ENCODE peak calls at places on chromosomes 6 and 20, in eight cellular contexts. One of them, this sample, is unnamed.

GRCh38 chr6:149913542-149914240 is 9.2 kb downstream of the RAET1G start:
- DNase-seq in mammary epithelial cell: no peak
- DNase-seq in Peyer's patch: no peak
- DNase-seq in stomach: no peak
- DNase-seq in HCT116: no peak
- DNase-seq in endodermal cell: peak; percentile 20
- DNase-seq in lung: no peak
- DNase-seq in right atrium auricular region: no peak
- DNase-seq in this sample: no peak

GRCh38 chr6:20211037-20211940 is 980 bp downstream of the MBOAT1 start:
- DNase-seq in mammary epithelial cell: peak; percentile 85
- DNase-seq in Peyer's patch: peak; percentile 36
- DNase-seq in stomach: peak; percentile 44
- DNase-seq in HCT116: no peak
- DNase-seq in endodermal cell: peak; percentile 80
- DNase-seq in lung: no peak
- DNase-seq in right atrium auricular region: no peak
- DNase-seq in this sample: no peak

GRCh38 chr6:139262519-139263300 is 29.1 kb downstream of the TXLNB start:
- DNase-seq in mammary epithelial cell: peak; percentile 58
- DNase-seq in Peyer's patch: no peak
- DNase-seq in stomach: no peak
- DNase-seq in HCT116: no peak
- DNase-seq in endodermal cell: no peak
- DNase-seq in lung: no peak
- DNase-seq in right atrium auricular region: no peak
- DNase-seq in this sample: no peak

GRCh38 chr6:142900467-142900961 is 44.5 kb downstream of the HIVEP2 start:
- DNase-seq in mammary epithelial cell: no peak
- DNase-seq in Peyer's patch: no peak
- DNase-seq in stomach: no peak
- DNase-seq in HCT116: no peak
- DNase-seq in endodermal cell: no peak
- DNase-seq in lung: no peak
- DNase-seq in right atrium auricular region: no peak
- DNase-seq in this sample: no peak

GRCh38 chr20:1820137-1821074 is 74.8 kb upstream of the SIRPA start:
- DNase-seq in mammary epithelial cell: peak; percentile 77
- DNase-seq in Peyer's patch: no peak
- DNase-seq in stomach: no peak
- DNase-seq in HCT116: no peak
- DNase-seq in endodermal cell: no peak
- DNase-seq in lung: peak; percentile 49
- DNase-seq in right atrium auricular region: no peak
- DNase-seq in this sample: no peak

GRCh38 chr6:15299430-15300131 is 53.7 kb downstream of the JARID2 start:
- DNase-seq in mammary epithelial cell: no peak
- DNase-seq in Peyer's patch: peak; percentile 81
- DNase-seq in stomach: peak; percentile 31
- DNase-seq in HCT116: no peak
- DNase-seq in endodermal cell: no peak
- DNase-seq in lung: no peak
- DNase-seq in right atrium auricular region: peak; percentile 78
- DNase-seq in this sample: no peak

GRCh38 chr20:47392015-47392720 is 35.7 kb upstream of the ZMYND8 start:
- DNase-seq in mammary epithelial cell: peak; percentile 97
- DNase-seq in Peyer's patch: no peak
- DNase-seq in stomach: peak; percentile 31
- DNase-seq in HCT116: peak; percentile 81
- DNase-seq in endodermal cell: no peak
- DNase-seq in lung: peak; percentile 44
- DNase-seq in right atrium auricular region: peak; percentile 71
- DNase-seq in this sample: no peak

GRCh38 chr6:163585932-163586437 is 171.5 kb downstream of the QKI start:
- DNase-seq in mammary epithelial cell: peak; percentile 53
- DNase-seq in Peyer's patch: no peak
- DNase-seq in stomach: no peak
- DNase-seq in HCT116: peak; percentile 60
- DNase-seq in endodermal cell: no peak
- DNase-seq in lung: peak; percentile 66
- DNase-seq in right atrium auricular region: peak; percentile 88
- DNase-seq in this sample: no peak

GRCh38 chr20:51385941-51386530 is 156.5 kb downstream of the NFATC2 start:
- DNase-seq in mammary epithelial cell: peak; percentile 16
- DNase-seq in Peyer's patch: peak; percentile 51
- DNase-seq in stomach: no peak
- DNase-seq in HCT116: peak; percentile 24
- DNase-seq in endodermal cell: peak; percentile 84
- DNase-seq in lung: no peak
- DNase-seq in right atrium auricular region: no peak
- DNase-seq in this sample: no peak

GRCh38 chr6:26197736-26198625 is 110.8 kb downstream of the HFE start:
- DNase-seq in mammary epithelial cell: peak; percentile 45
- DNase-seq in Peyer's patch: peak; percentile 46
- DNase-seq in stomach: no peak
- DNase-seq in HCT116: peak; percentile 35
- DNase-seq in endodermal cell: peak; percentile 75
- DNase-seq in lung: no peak
- DNase-seq in right atrium auricular region: no peak
- DNase-seq in this sample: no peak

GRCh38 chr20:5513975-5514516 is 197.3 kb upstream of the PROKR2 start:
- DNase-seq in mammary epithelial cell: peak; percentile 40
- DNase-seq in Peyer's patch: no peak
- DNase-seq in stomach: no peak
- DNase-seq in HCT116: peak; percentile 68
- DNase-seq in endodermal cell: no peak
- DNase-seq in lung: no peak
- DNase-seq in right atrium auricular region: no peak
- DNase-seq in this sample: no peak

GRCh38 chr6:107491059-107491609 is 1.2 kb downstream of the SOBP start:
- DNase-seq in mammary epithelial cell: peak; percentile 9
- DNase-seq in Peyer's patch: no peak
- DNase-seq in stomach: peak; percentile 57
- DNase-seq in HCT116: no peak
- DNase-seq in endodermal cell: peak; percentile 85
- DNase-seq in lung: peak; percentile 38
- DNase-seq in right atrium auricular region: peak; percentile 78
- DNase-seq in this sample: no peak

GRCh38 chr20:62147125-62147524 is 3.6 kb downstream of the SS18L1 start:
- DNase-seq in mammary epithelial cell: no peak
- DNase-seq in Peyer's patch: no peak
- DNase-seq in stomach: no peak
- DNase-seq in HCT116: no peak
- DNase-seq in endodermal cell: no peak
- DNase-seq in lung: no peak
- DNase-seq in right atrium auricular region: no peak
- DNase-seq in this sample: no peak

DNA sequence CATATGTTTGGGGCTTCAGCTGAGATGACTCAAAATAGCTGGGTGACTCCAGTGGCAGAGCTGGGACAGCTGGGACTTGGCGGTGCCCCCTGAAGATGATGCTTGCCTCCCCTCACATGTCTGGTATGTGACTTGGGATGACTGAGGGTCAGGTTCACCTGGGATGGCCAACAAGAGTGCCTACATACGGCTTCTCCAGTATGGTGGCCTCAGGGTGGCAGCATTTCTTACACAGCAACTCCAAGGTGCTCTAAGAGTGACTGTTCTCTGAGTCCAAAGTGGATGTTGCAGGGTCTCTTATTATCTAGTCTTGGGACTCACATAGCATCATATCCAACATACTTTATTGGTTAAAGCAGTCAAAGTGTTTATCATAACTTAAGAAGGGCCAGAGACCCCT is 87.8 kb upstream of the CENPW start:
- DNase-seq in mammary epithelial cell: no peak
- DNase-seq in Peyer's patch: no peak
- DNase-seq in stomach: no peak
- DNase-seq in HCT116: no peak
- DNase-seq in endodermal cell: peak; percentile 74
- DNase-seq in lung: no peak
- DNase-seq in right atrium auricular region: no peak
- DNase-seq in this sample: no peak
- H3K27ac ChIP-seq in mammary epithelial cell: no peak overlapping the region
- H3K27ac ChIP-seq in Peyer's patch: no peak overlapping the region
- H3K27ac ChIP-seq in stomach: no peak overlapping the region
- H3K27ac ChIP-seq in HCT116: no peak overlapping the region
- H3K27ac ChIP-seq in endodermal cell: no peak overlapping the region
- H3K27ac ChIP-seq in lung: no peak overlapping the region
- H3K27ac ChIP-seq in right atrium auricular region: no peak overlapping the region
- H3K27ac ChIP-seq in this sample: no peak overlapping the region

DNA sequence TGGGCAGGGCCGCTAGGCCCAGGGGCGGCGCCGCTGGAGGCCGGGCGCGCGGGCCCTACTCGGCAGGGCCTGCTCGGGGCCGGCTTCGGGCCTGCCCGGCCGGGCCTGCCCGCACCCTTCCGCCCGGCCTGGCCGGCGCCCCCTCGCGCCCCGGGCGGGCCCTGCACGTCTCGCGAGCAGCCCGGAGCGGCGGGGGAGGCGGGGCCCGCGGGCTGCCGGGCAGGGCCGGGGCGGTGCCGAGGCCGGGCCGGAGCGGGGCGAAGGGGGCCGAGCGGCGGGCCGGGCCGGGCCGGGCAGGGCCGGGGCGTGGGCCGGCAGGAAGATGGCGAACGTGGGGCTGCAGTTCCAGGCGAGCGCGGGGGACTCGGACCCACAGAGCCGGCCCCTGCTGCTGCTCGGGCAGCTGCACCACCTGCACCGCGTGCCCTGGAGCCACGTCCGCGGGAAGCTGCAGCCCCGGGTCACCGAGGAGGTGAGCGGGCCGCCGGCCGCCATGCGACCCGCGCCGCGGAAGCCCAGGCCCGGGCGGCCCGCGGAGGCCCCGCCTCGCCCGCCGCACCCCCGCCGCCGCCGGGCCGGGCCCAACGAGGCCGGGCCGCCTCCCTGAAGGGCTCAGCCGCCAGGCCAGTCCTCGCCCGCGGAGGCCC is at the start of gene NPEPL1:
- DNase-seq in mammary epithelial cell: peak; percentile 24
- DNase-seq in Peyer's patch: peak; percentile 49
- DNase-seq in stomach: peak; percentile 78
- DNase-seq in HCT116: peak; percentile 28
- DNase-seq in endodermal cell: peak; percentile 81
- DNase-seq in lung: peak; percentile 56
- DNase-seq in right atrium auricular region: peak; percentile 58
- DNase-seq in this sample: peak; percentile 34
- TF ChIP-seq CTCF in mammary epithelial cell: no peak
- TF ChIP-seq CTCF in Peyer's patch: peak; percentile 52
- TF ChIP-seq CTCF in stomach: no peak
- TF ChIP-seq CTCF in HCT116: no peak
- TF ChIP-seq CTCF in endodermal cell: no peak
- TF ChIP-seq CTCF in lung: no peak
- TF ChIP-seq CTCF in right atrium auricular region: no peak
- TF ChIP-seq CTCF in this sample: no peak

GRCh38 chr6:35082046-35082732 is 59.0 kb downstream of the TCP11 start:
- DNase-seq in mammary epithelial cell: no peak
- DNase-seq in Peyer's patch: no peak
- DNase-seq in stomach: no peak
- DNase-seq in HCT116: no peak
- DNase-seq in endodermal cell: peak; percentile 56
- DNase-seq in lung: no peak
- DNase-seq in right atrium auricular region: no peak
- DNase-seq in this sample: no peak
- H3K27ac ChIP-seq in mammary epithelial cell: peak overlapping the region; percentile 66
- H3K27ac ChIP-seq in Peyer's patch: no peak overlapping the region
- H3K27ac ChIP-seq in stomach: peak overlapping the region; percentile 29
- H3K27ac ChIP-seq in HCT116: no peak overlapping the region
- H3K27ac ChIP-seq in endodermal cell: peak overlapping the region; percentile 36
- H3K27ac ChIP-seq in lung: no peak overlapping the region
- H3K27ac ChIP-seq in right atrium auricular region: no peak overlapping the region
- H3K27ac ChIP-seq in this sample: no peak overlapping the region

GRCh38 chr6:123380257-123380656 is 256.5 kb downstream of the TRDN start:
- DNase-seq in mammary epithelial cell: peak; percentile 14
- DNase-seq in Peyer's patch: no peak
- DNase-seq in stomach: no peak
- DNase-seq in HCT116: no peak
- DNase-seq in endodermal cell: peak; percentile 52
- DNase-seq in lung: no peak
- DNase-seq in right atrium auricular region: no peak
- DNase-seq in this sample: peak; percentile 35
- TF ChIP-seq CTCF in mammary epithelial cell: peak; percentile 24
- TF ChIP-seq CTCF in Peyer's patch: no peak
- TF ChIP-seq CTCF in stomach: no peak
- TF ChIP-seq CTCF in HCT116: peak; percentile 29
- TF ChIP-seq CTCF in endodermal cell: peak; percentile 75
- TF ChIP-seq CTCF in lung: no peak
- TF ChIP-seq CTCF in right atrium auricular region: peak; percentile 49
- TF ChIP-seq CTCF in this sample: peak; percentile 44

GRCh38 chr6:81939774-81940165 is 187.3 kb upstream of the TENT5A start:
- DNase-seq in mammary epithelial cell: no peak
- DNase-seq in Peyer's patch: no peak
- DNase-seq in stomach: no peak
- DNase-seq in HCT116: no peak
- DNase-seq in endodermal cell: no peak
- DNase-seq in lung: no peak
- DNase-seq in right atrium auricular region: no peak
- DNase-seq in this sample: no peak
- H3K27ac ChIP-seq in mammary epithelial cell: peak overlapping the region; percentile 98
- H3K27ac ChIP-seq in Peyer's patch: no peak overlapping the region
- H3K27ac ChIP-seq in stomach: no peak overlapping the region
- H3K27ac ChIP-seq in HCT116: no peak overlapping the region
- H3K27ac ChIP-seq in endodermal cell: no peak overlapping the region
- H3K27ac ChIP-seq in lung: no peak overlapping the region
- H3K27ac ChIP-seq in right atrium auricular region: no peak overlapping the region
- H3K27ac ChIP-seq in this sample: no peak overlapping the region

GRCh38 chr20:20594171-20594530 is 118.3 kb downstream of the RALGAPA2 start:
- DNase-seq in mammary epithelial cell: no peak
- DNase-seq in Peyer's patch: no peak
- DNase-seq in stomach: no peak
- DNase-seq in HCT116: no peak
- DNase-seq in endodermal cell: no peak
- DNase-seq in lung: no peak
- DNase-seq in right atrium auricular region: no peak
- DNase-seq in this sample: no peak
- TF ChIP-seq CTCF in mammary epithelial cell: no peak
- TF ChIP-seq CTCF in Peyer's patch: peak; percentile 17
- TF ChIP-seq CTCF in stomach: no peak
- TF ChIP-seq CTCF in HCT116: no peak
- TF ChIP-seq CTCF in endodermal cell: no peak
- TF ChIP-seq CTCF in lung: no peak
- TF ChIP-seq CTCF in right atrium auricular region: no peak
- TF ChIP-seq CTCF in this sample: no peak

GRCh38 chr6:36904851-36905393 is 19.2 kb downstream of the C6orf89 start:
- DNase-seq in mammary epithelial cell: no peak
- DNase-seq in Peyer's patch: no peak
- DNase-seq in stomach: no peak
- DNase-seq in HCT116: no peak
- DNase-seq in endodermal cell: no peak
- DNase-seq in lung: no peak
- DNase-seq in right atrium auricular region: no peak
- DNase-seq in this sample: no peak

GRCh38 chr6:36907781-36908180 is 22.0 kb downstream of the C6orf89 start:
- DNase-seq in mammary epithelial cell: no peak
- DNase-seq in Peyer's patch: no peak
- DNase-seq in stomach: peak; percentile 90
- DNase-seq in HCT116: no peak
- DNase-seq in endodermal cell: no peak
- DNase-seq in lung: peak; percentile 71
- DNase-seq in right atrium auricular region: no peak
- DNase-seq in this sample: no peak

GRCh38 chr6:36908758-36909157 is 23.0 kb downstream of the C6orf89 start:
- DNase-seq in mammary epithelial cell: no peak
- DNase-seq in Peyer's patch: no peak
- DNase-seq in stomach: no peak
- DNase-seq in HCT116: no peak
- DNase-seq in endodermal cell: no peak
- DNase-seq in lung: no peak
- DNase-seq in right atrium auricular region: no peak
- DNase-seq in this sample: no peak

GRCh38 chr6:36904096-36904495 is 18.3 kb downstream of the C6orf89 start:
- DNase-seq in mammary epithelial cell: no peak
- DNase-seq in Peyer's patch: no peak
- DNase-seq in stomach: no peak
- DNase-seq in HCT116: no peak
- DNase-seq in endodermal cell: no peak
- DNase-seq in lung: no peak
- DNase-seq in right atrium auricular region: no peak
- DNase-seq in this sample: no peak

GRCh38 chr6:36906539-36906938 is 20.8 kb downstream of the C6orf89 start:
- DNase-seq in mammary epithelial cell: no peak
- DNase-seq in Peyer's patch: no peak
- DNase-seq in stomach: peak; percentile 87
- DNase-seq in HCT116: no peak
- DNase-seq in endodermal cell: no peak
- DNase-seq in lung: peak; percentile 83
- DNase-seq in right atrium auricular region: no peak
- DNase-seq in this sample: no peak
- H3K27ac ChIP-seq in mammary epithelial cell: no peak overlapping the region
- H3K27ac ChIP-seq in Peyer's patch: no peak overlapping the region
- H3K27ac ChIP-seq in stomach: peak overlapping the region; percentile 20
- H3K27ac ChIP-seq in HCT116: no peak overlapping the region
- H3K27ac ChIP-seq in endodermal cell: no peak overlapping the region
- H3K27ac ChIP-seq in lung: peak overlapping the region; percentile 63
- H3K27ac ChIP-seq in right atrium auricular region: peak overlapping the region; percentile 65
- H3K27ac ChIP-seq in this sample: no peak overlapping the region

This sample was measured in WERI-Rb-1.